ENCODE peak calls at places on chromosomes 2 and 18, in six cellular contexts. One of them, this sample, is unnamed.

GRCh38 chr18:22939649-22940048 is 6.5 kb downstream of the RBBP8 start:
- DNase-seq in HepG2: no peak
- DNase-seq in H1: no peak
- DNase-seq in K562: no peak
- DNase-seq in GM12878: no peak
- DNase-seq in HCT116: no peak
- DNase-seq in this sample: no peak

GRCh38 chr2:24076849-24077534 is 866 bp upstream of the SF3B6 start:
- DNase-seq in H1: no peak
- DNase-seq in K562: no peak
- DNase-seq in GM12878: no peak
- DNase-seq in HepG2: no peak
- DNase-seq in HCT116: no peak
- DNase-seq in this sample: no peak

GRCh38 chr2:232697807-232698110 is 628 bp downstream of the GIGYF2 start:
- DNase-seq in H1: no peak
- DNase-seq in K562: no peak
- DNase-seq in GM12878: no peak
- DNase-seq in HepG2: no peak
- DNase-seq in HCT116: no peak
- DNase-seq in this sample: no peak

GRCh38 chr2:215652432-215652831 is 216.6 kb upstream of the FN1 start:
- DNase-seq in H1: no peak
- DNase-seq in K562: no peak
- DNase-seq in HepG2: no peak
- DNase-seq in GM12878: no peak
- DNase-seq in HCT116: no peak
- DNase-seq in this sample: no peak

GRCh38 chr18:56501896-56502295 is 136.5 kb downstream of the TXNL1 start:
- DNase-seq in H1: no peak
- DNase-seq in HepG2: no peak
- DNase-seq in HCT116: no peak
- DNase-seq in K562: no peak
- DNase-seq in GM12878: no peak
- DNase-seq in this sample: no peak

GRCh38 chr2:181363164-181363563 is 94.0 kb upstream of the ITGA4 start:
- DNase-seq in HCT116: no peak
- DNase-seq in GM12878: no peak
- DNase-seq in K562: no peak
- DNase-seq in HepG2: no peak
- DNase-seq in H1: no peak
- DNase-seq in this sample: no peak

GRCh38 chr18:23668731-23669130 is 6.0 kb upstream of the ANKRD29 start:
- DNase-seq in HCT116: no peak
- DNase-seq in HepG2: no peak
- DNase-seq in K562: no peak
- DNase-seq in H1: no peak
- DNase-seq in GM12878: no peak
- DNase-seq in this sample: no peak

GRCh38 chr2:40128796-40129195 is 323.1 kb downstream of the SLC8A1 start:
- DNase-seq in H1: no peak
- DNase-seq in K562: no peak
- DNase-seq in GM12878: no peak
- DNase-seq in HCT116: no peak
- DNase-seq in HepG2: no peak
- DNase-seq in this sample: no peak

GRCh38 chr18:33210575-33211189 is 229.8 kb downstream of the CCDC178 start:
- DNase-seq in HepG2: peak; percentile 3
- DNase-seq in K562: no peak
- DNase-seq in H1: no peak
- DNase-seq in HCT116: no peak
- DNase-seq in GM12878: no peak
- DNase-seq in this sample: peak; percentile 18

GRCh38 chr2:63424329-63425078 is 163.8 kb downstream of the WDPCP start:
- DNase-seq in HCT116: peak; percentile 56
- DNase-seq in K562: peak; percentile 52
- DNase-seq in H1: peak; percentile 64
- DNase-seq in GM12878: no peak
- DNase-seq in HepG2: peak; percentile 62
- DNase-seq in this sample: peak; percentile 65

GRCh38 chr2:119598576-119598975 is 54.3 kb downstream of the CFAP221 start:
- DNase-seq in GM12878: no peak
- DNase-seq in H1: no peak
- DNase-seq in HCT116: no peak
- DNase-seq in K562: no peak
- DNase-seq in HepG2: no peak
- DNase-seq in this sample: no peak
- TF ChIP-seq ZNF274 in GM12878: no peak
- TF ChIP-seq ZNF274 in H1: no peak
- TF ChIP-seq ZNF274 in HCT116: no peak
- TF ChIP-seq ZNF274 in K562: no peak
- TF ChIP-seq ZNF274 in HepG2: no peak
- TF ChIP-seq ZNF274 in this sample: no peak

GRCh38 chr18:63236990-63237389 is 82.6 kb downstream of the BCL2 start:
- DNase-seq in H1: no peak
- DNase-seq in GM12878: no peak
- DNase-seq in K562: no peak
- DNase-seq in HepG2: no peak
- DNase-seq in HCT116: no peak
- DNase-seq in this sample: no peak

GRCh38 chr18:63236417-63236816 is 83.2 kb downstream of the BCL2 start:
- DNase-seq in HepG2: no peak
- DNase-seq in GM12878: no peak
- DNase-seq in HCT116: no peak
- DNase-seq in H1: no peak
- DNase-seq in K562: no peak
- DNase-seq in this sample: no peak

GRCh38 chr18:63238711-63239110 is 80.9 kb downstream of the BCL2 start:
- DNase-seq in H1: peak; percentile 54
- DNase-seq in HepG2: no peak
- DNase-seq in GM12878: no peak
- DNase-seq in HCT116: no peak
- DNase-seq in K562: no peak
- DNase-seq in this sample: peak; percentile 9

GRCh38 chr18:63237486-63237885 is 82.1 kb downstream of the BCL2 start:
- DNase-seq in K562: no peak
- DNase-seq in H1: no peak
- DNase-seq in HepG2: peak; percentile 54
- DNase-seq in HCT116: no peak
- DNase-seq in GM12878: no peak
- DNase-seq in this sample: no peak

DNA sequence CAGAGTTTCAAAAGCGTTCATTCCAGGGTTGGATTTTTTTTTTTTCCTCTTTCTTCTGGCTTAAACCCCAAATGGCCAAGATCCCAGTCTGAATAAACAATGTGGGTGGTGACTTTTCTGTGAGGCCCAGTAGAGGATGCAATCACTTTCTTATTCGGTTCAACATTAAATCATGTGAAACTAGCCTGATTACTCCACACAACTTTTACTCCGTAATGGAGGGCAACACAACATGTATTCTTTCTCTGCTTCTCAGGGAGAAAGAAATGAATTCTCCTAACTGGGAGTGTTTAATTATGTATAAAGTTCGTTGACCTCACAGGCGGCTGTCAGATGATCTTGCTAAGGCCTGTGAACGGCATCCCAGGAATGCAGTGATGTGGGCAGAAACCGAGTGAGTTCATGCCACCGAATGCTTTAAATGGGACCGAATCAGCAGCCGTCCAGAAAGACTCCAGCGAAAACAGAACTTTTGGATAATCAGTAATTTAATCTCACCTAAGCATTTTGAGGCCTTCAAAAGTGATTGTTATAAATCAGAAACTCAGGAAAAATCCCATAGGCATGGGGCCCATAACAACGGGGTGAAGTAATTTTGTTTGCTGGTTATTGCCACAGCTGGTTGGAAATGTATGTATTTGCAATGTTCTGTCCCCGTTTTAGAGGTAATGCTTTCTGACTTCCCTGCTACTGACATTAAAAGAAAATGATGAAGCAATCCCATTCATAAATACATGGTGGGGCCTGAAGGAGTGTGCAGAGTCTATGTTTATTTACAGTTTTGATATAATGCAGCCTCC is 81.5 kb downstream of the BCL2 start:
- DNase-seq in HepG2: peak; percentile 67
- DNase-seq in K562: no peak
- DNase-seq in H1: no peak
- DNase-seq in GM12878: no peak
- DNase-seq in HCT116: peak; percentile 31
- DNase-seq in this sample: peak; percentile 46
- H3K4me1 ChIP-seq in HepG2: peaks cover 17% of the 10 kb centered on the region
- H3K4me1 ChIP-seq in K562: no peaks in the 10 kb centered on the region
- H3K4me1 ChIP-seq in H1: peaks cover 12% of the 10 kb centered on the region
- H3K4me1 ChIP-seq in GM12878: peaks cover 13% of the 10 kb centered on the region
- H3K4me1 ChIP-seq in HCT116: peaks cover 13% of the 10 kb centered on the region
- H3K4me1 ChIP-seq in this sample: peaks cover 2% of the 10 kb centered on the region

GRCh38 chr2:78757652-78758051 is 267.9 kb upstream of the REG3G start:
- DNase-seq in HepG2: no peak
- DNase-seq in HCT116: no peak
- DNase-seq in GM12878: no peak
- DNase-seq in H1: no peak
- DNase-seq in K562: no peak
- DNase-seq in this sample: no peak
- TF ChIP-seq ZNF274 in HepG2: no peak
- TF ChIP-seq ZNF274 in HCT116: no peak
- TF ChIP-seq ZNF274 in GM12878: no peak
- TF ChIP-seq ZNF274 in H1: no peak
- TF ChIP-seq ZNF274 in K562: no peak
- TF ChIP-seq ZNF274 in this sample: no peak

DNA sequence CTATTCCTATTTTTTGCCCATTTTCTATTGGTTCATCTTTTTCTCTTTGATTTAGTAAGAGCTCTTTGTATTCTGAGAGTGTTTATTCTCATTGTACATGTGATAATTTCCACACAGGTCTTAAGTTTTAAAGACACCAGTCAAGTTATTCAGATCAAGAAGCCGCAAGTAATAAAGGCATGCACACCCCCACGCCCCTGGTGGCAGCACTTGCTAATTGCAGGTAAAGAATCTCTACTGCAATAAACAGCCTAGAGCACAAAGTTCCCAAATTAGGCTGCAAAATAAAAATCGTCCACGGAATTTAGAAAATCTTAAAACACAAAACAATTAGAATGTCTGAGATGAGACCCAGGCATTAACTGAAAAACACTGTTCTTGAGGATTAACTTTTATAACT is 45.2 kb downstream of the ST3GAL5 start:
- DNase-seq in HepG2: no peak
- DNase-seq in H1: peak; percentile 80
- DNase-seq in K562: peak; percentile 72
- DNase-seq in GM12878: no peak
- DNase-seq in HCT116: no peak
- DNase-seq in this sample: peak; percentile 11
- H3K4me1 ChIP-seq in HepG2: no peaks in the 10 kb centered on the region
- H3K4me1 ChIP-seq in H1: no peaks in the 10 kb centered on the region
- H3K4me1 ChIP-seq in K562: peaks cover 3% of the 10 kb centered on the region
- H3K4me1 ChIP-seq in GM12878: peaks cover 11% of the 10 kb centered on the region
- H3K4me1 ChIP-seq in HCT116: no peaks in the 10 kb centered on the region
- H3K4me1 ChIP-seq in this sample: no peaks in the 10 kb centered on the region

GRCh38 chr2:214395040-214395439 is 15.8 kb upstream of the VWC2L start:
- DNase-seq in HCT116: no peak
- DNase-seq in GM12878: no peak
- DNase-seq in HepG2: no peak
- DNase-seq in K562: no peak
- DNase-seq in H1: no peak
- DNase-seq in this sample: no peak
- TF ChIP-seq ZNF274 in HCT116: no peak
- TF ChIP-seq ZNF274 in GM12878: no peak
- TF ChIP-seq ZNF274 in HepG2: no peak
- TF ChIP-seq ZNF274 in K562: no peak
- TF ChIP-seq ZNF274 in H1: no peak
- TF ChIP-seq ZNF274 in this sample: no peak

DNA sequence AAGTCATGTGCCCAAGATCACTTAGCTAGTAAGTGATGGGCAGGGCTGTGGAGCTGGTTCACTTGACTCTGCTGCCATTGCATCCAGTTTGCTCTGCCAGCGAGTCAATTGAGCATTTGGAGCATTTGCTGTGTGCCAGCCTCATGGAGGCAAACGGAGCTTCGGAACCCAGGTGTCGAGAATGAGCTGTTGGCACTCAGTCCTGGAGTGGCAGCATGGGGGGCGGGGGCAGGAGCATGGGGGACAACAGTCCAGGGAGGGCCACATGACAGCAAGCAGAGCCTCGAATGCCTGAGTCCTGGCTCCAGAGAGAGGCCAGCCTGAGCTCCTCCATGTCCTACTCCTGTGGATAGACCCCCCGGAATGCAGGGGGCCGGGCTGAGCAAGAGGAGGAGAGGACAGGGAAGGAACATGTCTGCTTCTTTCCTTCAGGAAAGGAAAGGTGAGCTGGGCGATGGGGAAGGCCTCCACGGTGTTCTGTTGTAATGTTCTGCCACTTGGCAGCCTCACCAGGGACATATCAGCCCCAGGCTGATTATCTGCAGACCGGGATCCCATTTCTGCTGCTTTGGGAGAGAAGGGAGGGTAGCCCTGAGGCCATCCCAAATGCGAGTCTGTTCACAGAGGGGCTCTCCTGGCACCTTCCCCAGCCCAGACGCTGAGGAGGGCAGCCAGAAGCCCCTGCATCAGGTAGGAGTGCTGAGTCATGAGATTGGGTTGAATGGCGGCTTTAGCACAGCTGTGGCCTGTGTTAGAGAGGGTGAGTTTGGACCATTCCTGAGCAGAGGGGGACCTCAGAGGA is 59.6 kb downstream of the HPCAL1 start:
- DNase-seq in HCT116: no peak
- DNase-seq in GM12878: no peak
- DNase-seq in H1: no peak
- DNase-seq in K562: no peak
- DNase-seq in HepG2: no peak
- DNase-seq in this sample: no peak
- H3K4me1 ChIP-seq in HCT116: no peaks in the 10 kb centered on the region
- H3K4me1 ChIP-seq in GM12878: no peaks in the 10 kb centered on the region
- H3K4me1 ChIP-seq in H1: peaks cover 4% of the 10 kb centered on the region
- H3K4me1 ChIP-seq in K562: peaks cover 46% of the 10 kb centered on the region
- H3K4me1 ChIP-seq in HepG2: peaks cover 58% of the 10 kb centered on the region
- H3K4me1 ChIP-seq in this sample: no peaks in the 10 kb centered on the region

GRCh38 chr18:58221060-58221725 is 177.2 kb downstream of the NEDD4L start:
- DNase-seq in K562: peak; percentile 82
- DNase-seq in HepG2: peak; percentile 81
- DNase-seq in H1: peak; percentile 48
- DNase-seq in HCT116: peak; percentile 90
- DNase-seq in GM12878: no peak
- DNase-seq in this sample: no peak
- TF ChIP-seq ZNF274 in K562: no peak
- TF ChIP-seq ZNF274 in HepG2: no peak
- TF ChIP-seq ZNF274 in H1: no peak
- TF ChIP-seq ZNF274 in HCT116: no peak
- TF ChIP-seq ZNF274 in GM12878: no peak
- TF ChIP-seq ZNF274 in this sample: no peak

GRCh38 chr2:85255813-85256581 is 71.8 kb downstream of the TGOLN2 start:
- DNase-seq in H1: peak; percentile 81
- DNase-seq in HCT116: no peak
- DNase-seq in GM12878: no peak
- DNase-seq in HepG2: peak; percentile 58
- DNase-seq in K562: no peak
- DNase-seq in this sample: peak; percentile 96
- H3K4me1 ChIP-seq in H1: peaks cover 57% of the 10 kb centered on the region
- H3K4me1 ChIP-seq in HCT116: peaks cover 10% of the 10 kb centered on the region
- H3K4me1 ChIP-seq in GM12878: no peaks in the 10 kb centered on the region
- H3K4me1 ChIP-seq in HepG2: peaks cover 27% of the 10 kb centered on the region
- H3K4me1 ChIP-seq in K562: peaks cover 3% of the 10 kb centered on the region
- H3K4me1 ChIP-seq in this sample: peaks cover 36% of the 10 kb centered on the region

GRCh38 chr2:64474200-64474630 is 20.3 kb downstream of the LGALSL start:
- DNase-seq in HepG2: no peak
- DNase-seq in HCT116: no peak
- DNase-seq in H1: no peak
- DNase-seq in GM12878: no peak
- DNase-seq in K562: no peak
- DNase-seq in this sample: no peak
- TF ChIP-seq ZNF274 in HepG2: no peak
- TF ChIP-seq ZNF274 in HCT116: no peak
- TF ChIP-seq ZNF274 in H1: no peak
- TF ChIP-seq ZNF274 in GM12878: no peak
- TF ChIP-seq ZNF274 in K562: no peak
- TF ChIP-seq ZNF274 in this sample: no peak